ENCODE peak calls at places on chromosomes 12 and 14, in seven cellular contexts. One of them, this sample, is unnamed.

GRCh38 chr12:26701604-26702215 is 131.3 kb downstream of the ITPR2 start:
- DNase-seq in activated CD4-positive, alpha-beta memory T cell treated with anti-CD3 and anti-CD28 coated beads, Interleukin-2, amount 10 ng/mL, durations not matched to agents 7 days and 5 days: no peak
- DNase-seq in substantia nigra: no peak
- DNase-seq in B cell: no peak
- DNase-seq in heart left ventricle: no peak
- DNase-seq in hippocampal formation: no peak
- DNase-seq in HTR-8/SVneo: no peak
- DNase-seq in this sample: no peak

GRCh38 chr12:103677341-103677740 is 90.3 kb downstream of the STAB2 start:
- DNase-seq in hippocampal formation: no peak
- DNase-seq in substantia nigra: no peak
- DNase-seq in activated CD4-positive, alpha-beta memory T cell treated with anti-CD3 and anti-CD28 coated beads, Interleukin-2, amount 10 ng/mL, durations not matched to agents 7 days and 5 days: no peak
- DNase-seq in HTR-8/SVneo: no peak
- DNase-seq in B cell: no peak
- DNase-seq in heart left ventricle: no peak
- DNase-seq in this sample: no peak

GRCh38 chr12:123140675-123141614 is 9.9 kb downstream of the PITPNM2 start:
- DNase-seq in heart left ventricle: no peak
- DNase-seq in B cell: no peak
- DNase-seq in substantia nigra: no peak
- DNase-seq in activated CD4-positive, alpha-beta memory T cell treated with anti-CD3 and anti-CD28 coated beads, Interleukin-2, amount 10 ng/mL, durations not matched to agents 7 days and 5 days: no peak
- DNase-seq in hippocampal formation: no peak
- DNase-seq in HTR-8/SVneo: no peak
- DNase-seq in this sample: no peak

GRCh38 chr12:3042394-3042793 is 34.8 kb upstream of the TSPAN9 start:
- DNase-seq in HTR-8/SVneo: no peak
- DNase-seq in heart left ventricle: no peak
- DNase-seq in B cell: peak; percentile 85
- DNase-seq in substantia nigra: no peak
- DNase-seq in activated CD4-positive, alpha-beta memory T cell treated with anti-CD3 and anti-CD28 coated beads, Interleukin-2, amount 10 ng/mL, durations not matched to agents 7 days and 5 days: no peak
- DNase-seq in hippocampal formation: no peak
- DNase-seq in this sample: no peak

GRCh38 chr14:58746701-58747100 is 108.9 kb downstream of the DACT1 start:
- DNase-seq in HTR-8/SVneo: no peak
- DNase-seq in heart left ventricle: no peak
- DNase-seq in hippocampal formation: no peak
- DNase-seq in B cell: no peak
- DNase-seq in substantia nigra: no peak
- DNase-seq in activated CD4-positive, alpha-beta memory T cell treated with anti-CD3 and anti-CD28 coated beads, Interleukin-2, amount 10 ng/mL, durations not matched to agents 7 days and 5 days: no peak
- DNase-seq in this sample: no peak

GRCh38 chr14:88841741-88842140 is 17.3 kb downstream of the TTC8 start:
- DNase-seq in B cell: no peak
- DNase-seq in hippocampal formation: no peak
- DNase-seq in activated CD4-positive, alpha-beta memory T cell treated with anti-CD3 and anti-CD28 coated beads, Interleukin-2, amount 10 ng/mL, durations not matched to agents 7 days and 5 days: no peak
- DNase-seq in heart left ventricle: no peak
- DNase-seq in substantia nigra: no peak
- DNase-seq in HTR-8/SVneo: no peak
- DNase-seq in this sample: no peak

GRCh38 chr12:99097170-99097569 is 452.1 kb downstream of the APAF1 start:
- DNase-seq in heart left ventricle: no peak
- DNase-seq in activated CD4-positive, alpha-beta memory T cell treated with anti-CD3 and anti-CD28 coated beads, Interleukin-2, amount 10 ng/mL, durations not matched to agents 7 days and 5 days: no peak
- DNase-seq in hippocampal formation: no peak
- DNase-seq in substantia nigra: no peak
- DNase-seq in B cell: no peak
- DNase-seq in HTR-8/SVneo: no peak
- DNase-seq in this sample: no peak

GRCh38 chr14:91225025-91225424 is 19.5 kb downstream of the GPR68 start:
- DNase-seq in HTR-8/SVneo: no peak
- DNase-seq in heart left ventricle: no peak
- DNase-seq in B cell: no peak
- DNase-seq in substantia nigra: no peak
- DNase-seq in hippocampal formation: no peak
- DNase-seq in activated CD4-positive, alpha-beta memory T cell treated with anti-CD3 and anti-CD28 coated beads, Interleukin-2, amount 10 ng/mL, durations not matched to agents 7 days and 5 days: no peak
- DNase-seq in this sample: no peak

GRCh38 chr12:34108967-34109366 is 86.7 kb downstream of the ALG10 start:
- DNase-seq in B cell: no peak
- DNase-seq in substantia nigra: no peak
- DNase-seq in HTR-8/SVneo: no peak
- DNase-seq in activated CD4-positive, alpha-beta memory T cell treated with anti-CD3 and anti-CD28 coated beads, Interleukin-2, amount 10 ng/mL, durations not matched to agents 7 days and 5 days: no peak
- DNase-seq in hippocampal formation: no peak
- DNase-seq in heart left ventricle: no peak
- DNase-seq in this sample: no peak

This sample was measured in GM13977.